ENCODE peak calls at places on chromosomes 4 and X, in nine cellular contexts. One of them, this sample, is unnamed.

GRCh38 chr4:8506006-8506372 is 65.4 kb downstream of the TRMT44 start:
- DNase-seq in HepG2: no peak
- DNase-seq in HCT116: no peak
- DNase-seq in K562: no peak
- DNase-seq in A549: no peak
- DNase-seq in endothelial cell of umbilical vein: no peak
- DNase-seq in SK-N-SH: no peak
- DNase-seq in H1: no peak
- DNase-seq in GM12878: no peak
- DNase-seq in this sample: no peak

GRCh38 chr4:2965262-2965661 is 1.9 kb downstream of the GRK4 start:
- DNase-seq in H1: no peak
- DNase-seq in SK-N-SH: no peak
- DNase-seq in HCT116: no peak
- DNase-seq in endothelial cell of umbilical vein: no peak
- DNase-seq in HepG2: no peak
- DNase-seq in GM12878: no peak
- DNase-seq in K562: no peak
- DNase-seq in A549: no peak
- DNase-seq in this sample: no peak

GRCh38 chr4:186644737-186645261 is 78.9 kb downstream of the FAT1 start:
- DNase-seq in endothelial cell of umbilical vein: no peak
- DNase-seq in GM12878: no peak
- DNase-seq in H1: no peak
- DNase-seq in HepG2: peak; percentile 80
- DNase-seq in HCT116: no peak
- DNase-seq in A549: no peak
- DNase-seq in SK-N-SH: no peak
- DNase-seq in K562: peak; percentile 29
- DNase-seq in this sample: peak; percentile 55

GRCh38 chrX:3939967-3940610 is 226.6 kb upstream of the PRKX start:
- DNase-seq in H1: no peak
- DNase-seq in GM12878: no peak
- DNase-seq in endothelial cell of umbilical vein: peak; percentile 2
- DNase-seq in HepG2: no peak
- DNase-seq in HCT116: peak; percentile 15
- DNase-seq in K562: peak; percentile 15
- DNase-seq in SK-N-SH: peak; percentile 38
- DNase-seq in A549: no peak
- DNase-seq in this sample: peak; percentile 17

GRCh38 chrX:124030520-124030919 is 69.0 kb downstream of the STAG2 start:
- DNase-seq in HepG2: no peak
- DNase-seq in A549: no peak
- DNase-seq in HCT116: no peak
- DNase-seq in H1: no peak
- DNase-seq in SK-N-SH: no peak
- DNase-seq in K562: no peak
- DNase-seq in endothelial cell of umbilical vein: no peak
- DNase-seq in GM12878: peak; percentile 4
- DNase-seq in this sample: no peak

GRCh38 chrX:46758956-46759644 is at the start of gene SLC9A7:
- DNase-seq in K562: peak; percentile 68
- DNase-seq in endothelial cell of umbilical vein: peak; percentile 73
- DNase-seq in A549: peak; percentile 55
- DNase-seq in GM12878: peak; percentile 33
- DNase-seq in HCT116: peak; percentile 59
- DNase-seq in SK-N-SH: peak; percentile 80
- DNase-seq in H1: peak; percentile 53
- DNase-seq in HepG2: peak; percentile 52
- DNase-seq in this sample: peak; percentile 84

GRCh38 chrX:150547511-150548115 is 20.8 kb upstream of the MTM1 start:
- DNase-seq in endothelial cell of umbilical vein: peak; percentile 47
- DNase-seq in SK-N-SH: peak; percentile 35
- DNase-seq in GM12878: no peak
- DNase-seq in H1: no peak
- DNase-seq in HCT116: no peak
- DNase-seq in HepG2: no peak
- DNase-seq in K562: peak; percentile 33
- DNase-seq in A549: peak; percentile 51
- DNase-seq in this sample: peak; percentile 60

GRCh38 chr4:172692701-172693100 is 475.9 kb upstream of the GALNT7 start:
- DNase-seq in endothelial cell of umbilical vein: no peak
- DNase-seq in SK-N-SH: no peak
- DNase-seq in HCT116: no peak
- DNase-seq in GM12878: no peak
- DNase-seq in HepG2: no peak
- DNase-seq in H1: no peak
- DNase-seq in K562: no peak
- DNase-seq in A549: no peak
- DNase-seq in this sample: peak; percentile 7

GRCh38 chr4:99349338-99349737 is 3.2 kb downstream of the ADH1C start:
- DNase-seq in HepG2: no peak
- DNase-seq in endothelial cell of umbilical vein: no peak
- DNase-seq in GM12878: no peak
- DNase-seq in K562: no peak
- DNase-seq in A549: no peak
- DNase-seq in HCT116: no peak
- DNase-seq in H1: no peak
- DNase-seq in SK-N-SH: no peak
- DNase-seq in this sample: no peak

GRCh38 chr4:187603093-187603395 is 392.5 kb upstream of the ZFP42 start:
- DNase-seq in endothelial cell of umbilical vein: no peak
- DNase-seq in K562: no peak
- DNase-seq in H1: no peak
- DNase-seq in GM12878: no peak
- DNase-seq in HepG2: no peak
- DNase-seq in HCT116: no peak
- DNase-seq in A549: no peak
- DNase-seq in SK-N-SH: no peak
- DNase-seq in this sample: no peak

GRCh38 chr4:98873059-98873458 is 55.9 kb downstream of the EIF4E start:
- DNase-seq in K562: peak; percentile 39
- DNase-seq in GM12878: no peak
- DNase-seq in A549: no peak
- DNase-seq in SK-N-SH: no peak
- DNase-seq in HCT116: no peak
- DNase-seq in H1: no peak
- DNase-seq in endothelial cell of umbilical vein: no peak
- DNase-seq in HepG2: no peak
- DNase-seq in this sample: peak; percentile 44

GRCh38 chr4:41644288-41644914 is 104.1 kb downstream of the PHOX2B start:
- DNase-seq in endothelial cell of umbilical vein: peak; percentile 52
- DNase-seq in GM12878: no peak
- DNase-seq in A549: no peak
- DNase-seq in HCT116: no peak
- DNase-seq in H1: peak; percentile 67
- DNase-seq in HepG2: peak; percentile 3
- DNase-seq in K562: peak; percentile 60
- DNase-seq in SK-N-SH: peak; percentile 75
- DNase-seq in this sample: no peak

GRCh38 chr4:108168213-108168671 is 490 bp downstream of the LEF1 start:
- DNase-seq in GM12878: no peak
- DNase-seq in K562: no peak
- DNase-seq in A549: no peak
- DNase-seq in SK-N-SH: no peak
- DNase-seq in HCT116: no peak
- DNase-seq in HepG2: no peak
- DNase-seq in endothelial cell of umbilical vein: peak; percentile 21
- DNase-seq in H1: no peak
- DNase-seq in this sample: no peak

GRCh38 chr4:108166038-108166437 is 2.7 kb downstream of the LEF1 start:
- DNase-seq in GM12878: no peak
- DNase-seq in HCT116: no peak
- DNase-seq in H1: no peak
- DNase-seq in K562: peak; percentile 33
- DNase-seq in SK-N-SH: no peak
- DNase-seq in A549: no peak
- DNase-seq in HepG2: no peak
- DNase-seq in endothelial cell of umbilical vein: no peak
- DNase-seq in this sample: no peak

GRCh38 chr4:108163352-108163751 is 5.4 kb downstream of the LEF1 start:
- DNase-seq in A549: no peak
- DNase-seq in endothelial cell of umbilical vein: no peak
- DNase-seq in HCT116: no peak
- DNase-seq in GM12878: no peak
- DNase-seq in SK-N-SH: no peak
- DNase-seq in K562: no peak
- DNase-seq in H1: no peak
- DNase-seq in HepG2: no peak
- DNase-seq in this sample: no peak

GRCh38 chr4:108166441-108167315 is 2.1 kb downstream of the LEF1 start:
- DNase-seq in SK-N-SH: peak; percentile 47
- DNase-seq in HCT116: no peak
- DNase-seq in HepG2: peak; percentile 10
- DNase-seq in H1: no peak
- DNase-seq in GM12878: no peak
- DNase-seq in endothelial cell of umbilical vein: no peak
- DNase-seq in A549: no peak
- DNase-seq in K562: peak; percentile 83
- DNase-seq in this sample: no peak

GRCh38 chr4:108165601-108166000 is 3.1 kb downstream of the LEF1 start:
- DNase-seq in SK-N-SH: no peak
- DNase-seq in H1: no peak
- DNase-seq in endothelial cell of umbilical vein: no peak
- DNase-seq in A549: no peak
- DNase-seq in HCT116: no peak
- DNase-seq in K562: peak; percentile 16
- DNase-seq in GM12878: no peak
- DNase-seq in HepG2: no peak
- DNase-seq in this sample: no peak
- H3K4me3 ChIP-seq in SK-N-SH: no peak overlapping the region
- H3K4me3 ChIP-seq in H1: no peak overlapping the region
- H3K4me3 ChIP-seq in endothelial cell of umbilical vein: no peak overlapping the region
- H3K4me3 ChIP-seq in A549: no peak overlapping the region
- H3K4me3 ChIP-seq in HCT116: no peak overlapping the region
- H3K4me3 ChIP-seq in K562: peak overlapping the region; percentile 83
- H3K4me3 ChIP-seq in GM12878: no peak overlapping the region
- H3K4me3 ChIP-seq in HepG2: no peak overlapping the region
- H3K4me3 ChIP-seq in this sample: no peak overlapping the region

GRCh38 chr4:102554482-102554881 is 53.3 kb downstream of the NFKB1 start:
- DNase-seq in HepG2: no peak
- DNase-seq in K562: no peak
- DNase-seq in A549: no peak
- DNase-seq in GM12878: no peak
- DNase-seq in H1: no peak
- DNase-seq in SK-N-SH: no peak
- DNase-seq in endothelial cell of umbilical vein: no peak
- DNase-seq in HCT116: no peak
- DNase-seq in this sample: no peak
- TF ChIP-seq MAX in HepG2: no peak
- TF ChIP-seq MAX in K562: no peak
- TF ChIP-seq MAX in A549: no peak
- TF ChIP-seq MAX in GM12878: no peak
- TF ChIP-seq MAX in H1: no peak
- TF ChIP-seq MAX in SK-N-SH: no peak
- TF ChIP-seq MAX in endothelial cell of umbilical vein: no peak
- TF ChIP-seq MAX in HCT116: no peak
- TF ChIP-seq MAX in this sample: no peak

GRCh38 chr4:88735554-88735953 is 37.9 kb upstream of the NAP1L5 start:
- DNase-seq in K562: no peak
- DNase-seq in H1: no peak
- DNase-seq in HepG2: no peak
- DNase-seq in GM12878: no peak
- DNase-seq in HCT116: no peak
- DNase-seq in A549: no peak
- DNase-seq in endothelial cell of umbilical vein: no peak
- DNase-seq in SK-N-SH: no peak
- DNase-seq in this sample: no peak

GRCh38 chr4:88738146-88738545 is 40.5 kb upstream of the NAP1L5 start:
- DNase-seq in GM12878: no peak
- DNase-seq in SK-N-SH: no peak
- DNase-seq in HepG2: no peak
- DNase-seq in K562: no peak
- DNase-seq in endothelial cell of umbilical vein: no peak
- DNase-seq in HCT116: no peak
- DNase-seq in A549: no peak
- DNase-seq in H1: no peak
- DNase-seq in this sample: no peak

GRCh38 chr4:88737304-88738015 is 39.8 kb upstream of the NAP1L5 start:
- DNase-seq in HepG2: no peak
- DNase-seq in H1: no peak
- DNase-seq in HCT116: no peak
- DNase-seq in endothelial cell of umbilical vein: peak; percentile 31
- DNase-seq in SK-N-SH: no peak
- DNase-seq in A549: no peak
- DNase-seq in K562: no peak
- DNase-seq in GM12878: peak; percentile 13
- DNase-seq in this sample: no peak

GRCh38 chr4:88734403-88734949 is 36.8 kb upstream of the NAP1L5 start:
- DNase-seq in K562: no peak
- DNase-seq in GM12878: no peak
- DNase-seq in H1: no peak
- DNase-seq in A549: no peak
- DNase-seq in HCT116: no peak
- DNase-seq in endothelial cell of umbilical vein: no peak
- DNase-seq in HepG2: no peak
- DNase-seq in SK-N-SH: no peak
- DNase-seq in this sample: no peak

DNA sequence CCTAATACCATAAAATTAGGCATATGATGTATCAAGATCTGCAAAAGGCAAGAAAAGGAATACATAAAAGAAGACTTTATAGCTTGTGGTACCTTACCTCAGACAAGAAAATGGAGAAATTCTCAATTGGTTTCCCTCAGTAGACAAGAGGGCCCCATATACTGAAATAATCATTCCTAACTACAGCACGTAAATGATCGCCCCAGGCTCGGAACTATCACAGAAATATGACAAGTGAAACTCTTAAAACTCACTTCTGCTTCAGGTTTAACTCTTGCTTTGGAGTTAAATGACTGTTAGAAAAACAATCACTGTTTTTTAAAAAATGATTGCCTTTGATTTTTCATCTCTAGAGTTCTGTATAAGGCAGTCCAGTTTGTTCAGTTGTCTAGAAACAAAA is 38.6 kb upstream of the NAP1L5 start:
- DNase-seq in SK-N-SH: no peak
- DNase-seq in endothelial cell of umbilical vein: no peak
- DNase-seq in GM12878: no peak
- DNase-seq in A549: no peak
- DNase-seq in H1: no peak
- DNase-seq in HepG2: no peak
- DNase-seq in K562: no peak
- DNase-seq in HCT116: no peak
- DNase-seq in this sample: no peak
- H3K4me3 ChIP-seq in SK-N-SH: no peak overlapping the region
- H3K4me3 ChIP-seq in endothelial cell of umbilical vein: no peak overlapping the region
- H3K4me3 ChIP-seq in GM12878: no peak overlapping the region
- H3K4me3 ChIP-seq in A549: no peak overlapping the region
- H3K4me3 ChIP-seq in H1: no peak overlapping the region
- H3K4me3 ChIP-seq in HepG2: no peak overlapping the region
- H3K4me3 ChIP-seq in K562: no peak overlapping the region
- H3K4me3 ChIP-seq in HCT116: no peak overlapping the region
- H3K4me3 ChIP-seq in this sample: no peak overlapping the region

DNA sequence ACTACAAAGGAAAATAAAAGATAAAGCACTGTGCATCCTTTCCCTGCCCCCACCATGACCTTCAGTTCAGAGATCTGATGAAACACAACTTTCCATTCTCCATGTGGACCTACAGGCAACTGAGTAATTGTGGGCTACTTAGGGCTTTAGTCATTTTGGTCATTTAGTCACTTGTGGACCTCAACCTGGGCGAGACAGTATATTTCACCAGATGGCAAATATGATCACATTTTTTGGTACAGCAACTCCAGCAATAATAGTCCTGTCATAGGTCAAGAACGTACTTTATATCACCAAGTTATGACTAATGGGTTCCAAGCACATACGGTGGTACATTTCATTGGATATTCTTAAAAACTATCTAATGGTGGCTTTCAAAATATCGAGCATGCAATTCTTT is 141.2 kb downstream of the PDGFC start:
- DNase-seq in GM12878: no peak
- DNase-seq in endothelial cell of umbilical vein: no peak
- DNase-seq in K562: no peak
- DNase-seq in HepG2: peak; percentile 1
- DNase-seq in HCT116: no peak
- DNase-seq in H1: no peak
- DNase-seq in SK-N-SH: no peak
- DNase-seq in A549: no peak
- DNase-seq in this sample: no peak
- TF ChIP-seq MAX in GM12878: no peak
- TF ChIP-seq MAX in endothelial cell of umbilical vein: no peak
- TF ChIP-seq MAX in K562: no peak
- TF ChIP-seq MAX in HepG2: no peak
- TF ChIP-seq MAX in HCT116: no peak
- TF ChIP-seq MAX in H1: no peak
- TF ChIP-seq MAX in SK-N-SH: no peak
- TF ChIP-seq MAX in A549: no peak
- TF ChIP-seq MAX in this sample: no peak